ENCODE peak calls at places on chromosomes 7 and 10, in eight cellular contexts. O is GM23338, F is fibroblast of the aortic adventitia, N is left ventricle myocardium inferior, J is fibroblast of pulmonary artery, L is cardiac muscle cell, G is AG10803, C is kidney. U is an unnamed sample.

GRCh38 chr7:36677769-36678435 is 46.4 kb downstream of the AOAH start:
- DNase-seq in O (no peak), F (no peak), L (no peak), G (no peak), J (no peak), N (no peak), C (no peak), U (no peak)

GRCh38 chr7:122676466-122676865 is 22.5 kb downstream of the RNF133 start:
- DNase-seq in F (no peak), N (no peak), J (no peak), C (no peak), L (no peak), G (no peak), O (no peak), U (no peak)

GRCh38 chr7:47370461-47371042 is 211.4 kb downstream of the TNS3 start:
- DNase-seq in N (no peak), J (no peak), F (no peak), G (no peak), C (peak; percentile 80), O (no peak), L (no peak), U (no peak)

GRCh38 chr7:105521027-105521730 is 892 bp downstream of the PUS7 start:
- DNase-seq in F (peak; percentile 48), N (peak; percentile 67), C (peak; percentile 88), L (peak; percentile 76), G (peak; percentile 49), J (peak; percentile 59), O (peak; percentile 53), U (peak; percentile 88)

GRCh38 chr7:90715067-90715466 is 118.9 kb downstream of the CDK14 start:
- DNase-seq in L (peak; percentile 78), O (no peak), N (no peak), F (no peak), J (no peak), C (no peak), G (no peak), U (no peak)

GRCh38 chr10:114900658-114901057 is 37.3 kb upstream of the TRUB1 start:
- DNase-seq in C (no peak), L (no peak), F (no peak), G (no peak), J (no peak), O (no peak), N (no peak), U (no peak)

GRCh38 chr10:132666733-132667612 is 119.0 kb downstream of the NKX6-2 start:
- DNase-seq in G (no peak), L (no peak), J (peak; percentile 23), C (no peak), N (no peak), O (no peak), F (peak; percentile 6), U (no peak)

GRCh38 chr10:12583891-12584595 is 234.7 kb downstream of the CAMK1D start:
- DNase-seq in G (no peak), C (no peak), J (no peak), O (no peak), L (no peak), F (no peak), N (no peak), U (no peak)

GRCh38 chr10:46106410-46107255 is 60.6 kb upstream of the MSMB start:
- DNase-seq in O (peak; percentile 86), L (peak; percentile 82), N (peak; percentile 73), F (peak; percentile 15), C (peak; percentile 88), G (peak; percentile 25), J (peak; percentile 52), U (no peak)

GRCh38 chr7:157150825-157151412 is 12.2 kb downstream of the UBE3C start:
- DNase-seq in J (peak; percentile 28), F (peak; percentile 60), N (peak; percentile 44), C (no peak), O (peak; percentile 56), L (peak; percentile 74), G (peak; percentile 68), U (no peak)

GRCh38 chr10:74771054-74771453 is 55.3 kb upstream of the KAT6B start:
- DNase-seq in G (no peak), L (no peak), F (no peak), N (no peak), C (no peak), O (no peak), J (no peak), U (no peak)

GRCh38 chr7:157738064-157738460 is 401.3 kb downstream of the DNAJB6 start:
- DNase-seq in N (no peak), G (no peak), C (no peak), F (no peak), J (peak; percentile 23), O (peak; percentile 26), L (peak; percentile 45), U (no peak)

GRCh38 chr7:18760046-18760445 is 264.5 kb downstream of the HDAC9 start:
- DNase-seq in O (no peak), L (no peak), N (no peak), J (no peak), G (no peak), C (no peak), F (no peak), U (no peak)

GRCh38 chr10:110822708-110823291 is 48.9 kb upstream of the PDCD4 start:
- DNase-seq in N (no peak), J (no peak), F (no peak), G (no peak), L (peak; percentile 18), O (peak; percentile 83), C (no peak), U (no peak)

GRCh38 chr7:18004372-18004771 is 23.3 kb downstream of the PRPS1L1 start:
- DNase-seq in L (no peak), J (no peak), N (no peak), G (no peak), O (peak; percentile 48), F (peak; percentile 10), C (no peak), U (no peak)

GRCh38 chr7:45179666-45180065 is 22.1 kb downstream of the RAMP3 start:
- DNase-seq in C (peak; percentile 10), L (no peak), G (no peak), N (no peak), F (no peak), J (no peak), O (no peak), U (no peak)

GRCh38 chr7:150402671-150403321 is 23.7 kb downstream of the ZNF775 start:
- DNase-seq in L (no peak), C (peak; percentile 56), J (no peak), O (no peak), F (no peak), N (no peak), G (no peak), U (no peak)

GRCh38 chr7:151560243-151560642 is 40.5 kb upstream of the RHEB start:
- DNase-seq in C (no peak), L (no peak), N (no peak), F (no peak), J (no peak), G (no peak), O (no peak), U (no peak)

GRCh38 chr10:132457328-132458070 is 60.5 kb downstream of the PWWP2B start:
- DNase-seq in C (peak; percentile 79), O (no peak), J (no peak), G (no peak), N (no peak), L (no peak), F (no peak), U (no peak)

GRCh38 chr7:49781996-49782395 is 8.6 kb downstream of the VWC2 start:
- DNase-seq in C (no peak), L (no peak), O (no peak), F (no peak), J (no peak), G (peak; percentile 2), N (no peak), U (no peak)

GRCh38 chr10:30059209-30060107 is at the start of gene JCAD:
- DNase-seq in N (peak; percentile 87), J (peak; percentile 23), O (peak; percentile 73), C (peak; percentile 93), G (peak; percentile 45), F (no peak), L (peak; percentile 85), U (peak; percentile 84)

GRCh38 chr7:37833107-37833817 is 15.1 kb upstream of the NME8 start:
- DNase-seq in C (peak; percentile 52), G (peak; percentile 53), F (peak; percentile 70), N (no peak), O (peak; percentile 79), J (peak; percentile 67), L (peak; percentile 71), U (no peak)
- H3K4me3 ChIP-seq in C (peak overlapping the region; percentile 59), G (peak overlapping the region; percentile 55), F (peak overlapping the region; percentile 61), N (peak overlapping the region; percentile 57), O (no peak overlapping the region), J (peak overlapping the region; percentile 37), L (no peak overlapping the region), U (peak overlapping the region; percentile 54)

GRCh38 chr10:3046210-3046779 is 21.1 kb upstream of the PFKP start:
- DNase-seq in F (no peak), C (no peak), G (no peak), N (no peak), J (no peak), L (no peak), O (no peak), U (no peak)

GRCh38 chr10:3046941-3047621 is 20.3 kb upstream of the PFKP start:
- DNase-seq in O (no peak), F (no peak), C (peak; percentile 87), G (peak; percentile 64), N (no peak), L (no peak), J (no peak), U (no peak)

GRCh38 chr10:3045471-3046209 is 21.7 kb upstream of the PFKP start:
- DNase-seq in G (peak; percentile 73), C (peak; percentile 93), N (peak; percentile 64), J (peak; percentile 75), L (peak; percentile 97), F (peak; percentile 86), O (peak; percentile 68), U (no peak)

GRCh38 chr10:3042589-3042988 is 24.8 kb upstream of the PFKP start:
- DNase-seq in G (no peak), F (no peak), J (no peak), O (no peak), L (no peak), C (no peak), N (no peak), U (no peak)

GRCh38 chr10:3043512-3044368 is 23.6 kb upstream of the PFKP start:
- DNase-seq in F (peak; percentile 86), J (peak; percentile 79), O (peak; percentile 86), G (peak; percentile 78), C (no peak), L (peak; percentile 81), N (peak; percentile 52), U (no peak)
- TF ChIP-seq CTCF in F (peak; percentile 87), J (peak; percentile 81), O (peak; percentile 90), G (peak; percentile 94), C (peak; percentile 82), L (peak; percentile 83), N (peak; percentile 75), U (peak; percentile 47)

DNA sequence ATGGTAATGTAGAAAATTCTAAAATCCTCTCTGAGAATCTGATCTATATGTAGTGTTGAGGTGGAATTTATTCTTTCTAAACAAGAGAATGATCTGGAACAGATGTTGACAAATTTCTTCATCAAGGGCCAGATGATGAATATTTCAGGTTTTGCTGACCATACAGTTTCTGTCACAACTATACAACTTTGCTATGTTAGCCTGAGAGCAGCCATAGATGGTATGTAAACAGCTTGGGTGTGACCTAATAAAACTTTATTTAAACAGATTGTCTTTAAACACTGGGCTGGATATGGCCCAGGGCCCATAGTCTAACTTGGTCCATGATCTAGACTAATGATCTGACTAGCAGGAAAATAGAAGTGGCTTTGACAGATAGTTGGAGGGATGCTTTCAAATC is 213.6 kb upstream of the CELF2 start:
- DNase-seq in O (no peak), J (no peak), N (no peak), F (peak; percentile 23), C (no peak), G (peak; percentile 34), L (no peak), U (no peak)
- H3K4me3 ChIP-seq in O (no peak overlapping the region), J (no peak overlapping the region), N (no peak overlapping the region), F (no peak overlapping the region), C (no peak overlapping the region), G (no peak overlapping the region), L (no peak overlapping the region), U (no peak overlapping the region)

GRCh38 chr10:61744469-61744868 is 81.7 kb downstream of the CABCOCO1 start:
- DNase-seq in F (no peak), J (no peak), N (no peak), O (peak; percentile 66), G (no peak), L (no peak), C (no peak), U (no peak)
- TF ChIP-seq CTCF in F (no peak), J (peak; percentile 16), N (no peak), O (peak; percentile 72), G (peak; percentile 3), L (peak; percentile 18), C (no peak), U (no peak)